ENCODE peak calls at places on chromosomes 4 and X, in four cellular contexts. B, A, D and P are unnamed samples.

GRCh38 chr4:150098214-150098613 is 20.0 kb downstream of the DCLK2 start:
- DNase-seq in B (no peak), A (no peak), D (no peak), P (no peak)

GRCh38 chrX:8879750-8880149 is 78.6 kb upstream of the FAM9A start:
- DNase-seq in B (peak), A (peak), D (no peak), P (no peak)

GRCh38 chrX:55057691-55058249 is 17.1 kb upstream of the PAGE2B start:
- DNase-seq in B (peak), A (peak), D (no peak), P (peak)

GRCh38 chr4:154578919-154579318 is 11.6 kb downstream of the FGA start:
- DNase-seq in B (no peak), A (peak), D (no peak), P (no peak)

GRCh38 chrX:44970709-44971108 is 97.7 kb downstream of the KDM6A start:
- DNase-seq in B (no peak), A (no peak), D (no peak), P (no peak)

GRCh38 chrX:20487227-20487626 is 220.5 kb upstream of the RPS6KA3 start:
- DNase-seq in B (no peak), A (peak), D (no peak), P (no peak)

GRCh38 chr4:141391293-141391692 is 170.6 kb downstream of the ZNF330 start:
- DNase-seq in B (no peak), A (peak), D (no peak), P (no peak)

GRCh38 chrX:71998836-71999509 is 88.3 kb downstream of the NHSL2 start:
- DNase-seq in B (peak), A (peak), D (peak), P (peak)

GRCh38 chr4:15652191-15652590 is 3.0 kb downstream of the FBXL5 start:
- DNase-seq in B (no peak), A (no peak), D (no peak), P (no peak)

GRCh38 chr4:113446019-113446418 is 315.5 kb downstream of the CAMK2D start:
- DNase-seq in B (no peak), A (peak), D (no peak), P (no peak)

GRCh38 chr4:184191267-184191666 is 26.4 kb downstream of the ENPP6 start:
- DNase-seq in B (no peak), A (no peak), D (no peak), P (no peak)

GRCh38 chr4:99389606-99390005 is 37.1 kb upstream of the ADH1C start:
- DNase-seq in B (no peak), A (no peak), D (no peak), P (no peak)

GRCh38 chrX:67673741-67674274 is 130.0 kb downstream of the AR start:
- DNase-seq in B (no peak), A (no peak), D (no peak), P (no peak)

GRCh38 chr4:6591781-6592180 is 16.8 kb downstream of the MAN2B2 start:
- DNase-seq in B (no peak), A (no peak), D (no peak), P (no peak)

DNA sequence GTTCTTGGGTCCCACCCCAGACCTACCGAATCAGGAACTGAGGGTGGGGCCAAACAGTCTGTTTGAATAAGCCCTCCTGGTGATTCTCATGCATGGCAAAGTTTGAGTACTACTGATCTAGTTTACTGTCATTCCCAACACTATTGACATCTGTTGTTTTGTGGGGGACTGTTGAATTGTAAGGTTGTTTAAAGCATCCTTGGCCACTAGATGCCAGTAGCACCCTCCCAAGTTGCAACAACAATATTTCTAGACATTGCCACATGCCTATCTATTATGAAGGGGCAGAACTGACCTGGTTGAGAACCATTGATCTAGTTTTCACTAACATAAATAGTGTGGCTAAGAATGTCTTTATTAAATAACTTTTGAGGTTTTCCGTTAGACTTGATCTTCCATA is 15.1 kb downstream of the TAF9B start:
- DNase-seq in B (no peak), A (no peak), D (no peak), P (no peak)
- TF ChIP-seq CTCF in B (no peak), A (peak), D (peak), P (no peak)

DNA sequence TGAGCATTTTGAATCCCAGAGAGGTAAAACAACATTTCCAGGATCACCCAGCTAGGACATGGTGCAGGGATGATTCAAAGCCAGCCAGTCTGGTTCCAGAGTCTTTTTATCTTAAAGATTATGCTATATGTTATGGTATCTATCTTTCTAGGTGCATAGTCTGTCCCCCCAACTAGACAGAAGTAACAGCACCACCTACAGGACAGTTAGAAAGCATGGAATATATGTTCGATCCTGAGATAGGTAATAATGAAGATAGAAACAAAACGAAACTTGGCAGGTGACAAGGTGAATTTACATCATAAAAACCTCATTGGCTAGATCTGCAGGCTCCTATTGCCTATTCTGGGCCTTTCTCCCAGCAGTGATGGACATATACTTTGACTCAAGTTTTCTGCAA is 723.2 kb downstream of the SMARCA1 start:
- DNase-seq in B (no peak), A (no peak), D (no peak), P (no peak)
- TF ChIP-seq CTCF in B (no peak), A (peak), D (no peak), P (no peak)

GRCh38 chrX:108134724-108135123 is 43.1 kb downstream of the ATG4A start:
- DNase-seq in B (no peak), A (no peak), D (no peak), P (no peak)

GRCh38 chrX:108138814-108139213 is 47.2 kb downstream of the ATG4A start:
- DNase-seq in B (no peak), A (no peak), D (no peak), P (no peak)

GRCh38 chrX:108139303-108139702 is 47.7 kb downstream of the ATG4A start:
- DNase-seq in B (no peak), A (peak), D (no peak), P (no peak)
- TF ChIP-seq CTCF in B (no peak), A (peak), D (peak), P (no peak)

DNA sequence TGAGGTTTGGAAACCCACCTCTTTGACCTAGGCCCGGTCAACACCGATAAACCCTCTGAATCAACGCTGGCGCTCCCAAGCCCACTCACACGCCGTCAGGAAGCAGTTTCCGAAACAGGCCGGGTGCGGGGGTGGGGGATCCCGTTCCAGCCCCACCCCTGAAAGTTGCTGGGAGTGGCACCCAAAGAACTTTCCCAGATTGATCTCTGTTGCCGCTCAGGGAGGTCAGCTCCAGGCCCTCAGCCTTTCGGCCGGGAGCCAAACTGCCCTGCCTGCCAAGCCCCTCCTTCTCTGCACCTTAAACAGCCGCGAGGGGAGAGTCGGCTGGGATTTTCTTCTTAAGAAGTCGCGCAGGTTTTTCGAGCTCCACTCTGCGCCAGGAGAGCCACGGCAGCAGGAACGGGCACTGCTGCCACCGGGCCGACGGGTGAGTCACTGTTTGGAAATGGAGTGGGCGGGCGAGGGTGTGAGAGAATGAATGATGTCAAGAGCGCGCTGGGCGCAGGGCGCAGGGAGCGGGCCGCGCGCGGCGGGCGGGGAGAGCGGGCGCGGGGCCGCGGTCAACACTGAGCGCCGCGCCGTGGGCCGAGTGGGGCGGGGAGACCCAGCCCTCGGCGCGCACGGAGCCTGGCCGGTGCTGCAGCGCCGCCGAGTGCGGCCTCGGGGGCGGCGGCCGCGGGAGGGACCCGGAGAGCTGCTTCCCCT is at the start of gene SGMS2:
- DNase-seq in B (peak), A (peak), D (peak), P (peak)
- TF ChIP-seq CTCF in B (peak), A (no peak), D (no peak), P (no peak)